ENCODE peak calls at places on chromosomes 5 and 9, in ten cellular contexts. K is CD8-positive, alpha-beta T cell; Q is T47D; O is stimulated activated CD4-positive, alpha-beta T cell treated with anti-CD3 and anti-CD28 coated beads, Interleukin-1b, Interleukin-23, amount 100 ng/mL, for 4 hours; W is Calu3; T is thoracic aorta; Y is choroid plexus epithelial cell; D is HuH-7.5; J is iPS DF 19.7; S is activated T-cell treated with anti-CD3 and anti-CD28 coated beads for 24 hours. N is an unnamed sample.

GRCh38 chr5:81852277-81853004 is 101.5 kb upstream of the SSBP2 start:
- DNase-seq in Q (peak), J (peak), K (no peak), W (no peak), S (no peak), O (no peak), D (no peak), Y (peak), T (no peak), N (peak)

GRCh38 chr5:68251386-68251785 is 35.8 kb downstream of the PIK3R1 start:
- DNase-seq in K (peak), D (no peak), S (peak), J (no peak), W (no peak), T (no peak), Y (peak), Q (no peak), O (peak), N (peak)

GRCh38 chr9:137397675-137398423 is 25.1 kb downstream of the EXD3 start:
- DNase-seq in D (no peak), J (no peak), O (no peak), S (peak), W (no peak), Q (no peak), K (no peak), Y (no peak), T (no peak), N (no peak)

GRCh38 chr9:133029994-133030316 is 842 bp upstream of the GTF3C5 start:
- DNase-seq in Q (no peak), Y (no peak), O (no peak), D (no peak), W (no peak), T (no peak), S (no peak), K (no peak), J (no peak), N (no peak)

GRCh38 chr5:79876510-79876909 is 114.6 kb downstream of the MTX3 start:
- DNase-seq in J (no peak), K (no peak), O (no peak), W (no peak), S (no peak), Q (no peak), Y (no peak), T (no peak), D (no peak), N (no peak)

GRCh38 chr5:144017631-144018030 is 152.8 kb downstream of the YIPF5 start:
- DNase-seq in D (no peak), Y (no peak), S (no peak), K (no peak), T (no peak), O (no peak), W (no peak), J (no peak), Q (no peak), N (no peak)

GRCh38 chr5:173278172-173278571 is 43.2 kb upstream of the NKX2-5 start:
- DNase-seq in O (no peak), D (no peak), W (no peak), J (no peak), Y (no peak), K (no peak), S (no peak), T (no peak), Q (no peak), N (peak)

GRCh38 chr5:90606539-90606938 is 47.9 kb downstream of the ADGRV1 start:
- DNase-seq in J (no peak), D (no peak), Y (peak), W (peak), T (no peak), O (no peak), S (no peak), K (no peak), Q (peak), N (no peak)

GRCh38 chr9:127113540-127113928 is 8.9 kb downstream of the ANGPTL2 start:
- DNase-seq in S (no peak), D (no peak), J (no peak), T (no peak), K (no peak), O (no peak), Q (no peak), W (no peak), Y (no peak), N (no peak)

GRCh38 chr5:112929336-112930081 is 7.5 kb upstream of the REEP5 start:
- DNase-seq in Q (peak), W (no peak), S (no peak), K (no peak), J (no peak), T (no peak), O (no peak), Y (no peak), D (no peak), N (no peak)

GRCh38 chr5:151151793-151152192 is 5.8 kb downstream of the ANXA6 start:
- DNase-seq in S (peak), J (no peak), Y (peak), D (no peak), W (no peak), Q (no peak), K (no peak), T (no peak), O (no peak), N (peak)

GRCh38 chr5:149151717-149152116 is 10.4 kb downstream of the ABLIM3 start:
- DNase-seq in K (no peak), W (no peak), D (no peak), O (no peak), T (no peak), S (no peak), Y (no peak), J (no peak), Q (peak), N (no peak)

GRCh38 chr9:18605763-18606162 is 131.8 kb downstream of the ADAMTSL1 start:
- DNase-seq in J (no peak), K (no peak), S (no peak), Q (no peak), Y (peak), O (no peak), W (no peak), D (no peak), T (no peak), N (no peak)

GRCh38 chr5:163631846-163632245 is 126.4 kb downstream of the MAT2B start:
- DNase-seq in S (no peak), K (no peak), Y (no peak), W (no peak), T (no peak), D (no peak), J (no peak), O (no peak), Q (no peak), N (no peak)

GRCh38 chr9:97397220-97397619 is 14.7 kb upstream of the TDRD7 start:
- DNase-seq in O (no peak), Q (no peak), K (no peak), D (no peak), W (no peak), Y (no peak), J (no peak), S (no peak), T (no peak), N (no peak)

GRCh38 chr9:114155967-114156294 is 594 bp downstream of the COL27A1 start:
- DNase-seq in W (no peak), T (no peak), S (no peak), K (no peak), D (no peak), Y (no peak), J (no peak), Q (no peak), O (no peak), N (no peak)

GRCh38 chr9:123225374-123225813 is 43.0 kb downstream of the STRBP start:
- DNase-seq in Q (peak), K (peak), T (no peak), J (peak), S (peak), Y (peak), O (peak), D (peak), W (peak), N (no peak)

GRCh38 chr9:119951591-119951990 is 582.4 kb upstream of the BRINP1 start:
- DNase-seq in Q (no peak), S (no peak), D (no peak), J (no peak), W (no peak), O (no peak), T (no peak), K (no peak), Y (no peak), N (no peak)

GRCh38 chr9:83024501-83025125 is 38.3 kb downstream of the RASEF start:
- DNase-seq in J (no peak), T (no peak), D (no peak), Y (peak), K (no peak), W (no peak), Q (no peak), O (no peak), S (no peak), N (no peak)

GRCh38 chr5:150118561-150119229 is 32.3 kb upstream of the CSF1R start:
- DNase-seq in Q (no peak), T (no peak), Y (peak), O (no peak), K (no peak), J (no peak), W (no peak), S (no peak), D (no peak), N (no peak)

GRCh38 chr9:95092321-95093072 is 225.0 kb downstream of the FANCC start:
- DNase-seq in Y (peak), S (no peak), J (no peak), W (peak), Q (peak), O (no peak), D (no peak), K (no peak), T (no peak), N (no peak)

GRCh38 chr5:91212336-91213092 is 170.6 kb downstream of the ARRDC3 start:
- DNase-seq in W (no peak), S (no peak), T (no peak), Q (no peak), Y (peak), D (no peak), J (no peak), K (no peak), O (no peak), N (no peak)

GRCh38 chr5:165622864-165623536 is 2117.6 kb downstream of the MAT2B start:
- DNase-seq in O (no peak), S (no peak), J (no peak), Y (no peak), T (no peak), D (no peak), Q (peak), W (no peak), K (no peak), N (no peak)

GRCh38 chr5:13987843-13988464 is 43.5 kb upstream of the DNAH5 start:
- DNase-seq in O (no peak), T (no peak), J (no peak), Q (peak), S (peak), K (no peak), Y (peak), W (peak), D (peak), N (no peak)

GRCh38 chr5:45205403-45205961 is 396.7 kb downstream of the MRPS30 start:
- DNase-seq in O (no peak), S (no peak), T (no peak), W (no peak), J (peak), D (no peak), K (no peak), Y (no peak), Q (no peak), N (no peak)

GRCh38 chr9:108057421-108058136 is 568.0 kb upstream of the KLF4 start:
- DNase-seq in K (no peak), J (no peak), T (no peak), D (no peak), Y (peak), S (no peak), O (no peak), W (peak), Q (peak), N (no peak)

GRCh38 chr9:94014066-94014654 is 59.0 kb upstream of the BARX1 start:
- DNase-seq in D (peak), Y (peak), T (no peak), S (no peak), K (no peak), W (no peak), Q (peak), J (no peak), O (no peak), N (no peak)

GRCh38 chr5:38433160-38433861 is 123.1 kb downstream of the LIFR start:
- DNase-seq in T (no peak), Q (no peak), Y (peak), W (no peak), K (no peak), J (no peak), O (no peak), S (no peak), D (no peak), N (no peak)

GRCh38 chr5:76622973-76623596 is at the start of gene F2RL2:
- DNase-seq in S (no peak), Q (no peak), Y (peak), W (no peak), D (peak), T (no peak), O (no peak), J (no peak), K (no peak), N (no peak)

GRCh38 chr5:40667171-40667663 is 12.5 kb upstream of the PTGER4 start:
- DNase-seq in Q (no peak), S (no peak), D (no peak), K (no peak), J (no peak), W (no peak), O (no peak), Y (no peak), T (no peak), N (no peak)

GRCh38 chr5:38831909-38832308 is 13.9 kb upstream of the OSMR start:
- DNase-seq in D (no peak), K (no peak), J (no peak), S (no peak), O (no peak), W (no peak), Y (peak), T (no peak), Q (peak), N (no peak)

GRCh38 chr5:76209297-76209696 is 126.1 kb downstream of the SV2C start:
- DNase-seq in O (no peak), K (no peak), J (no peak), Y (no peak), Q (no peak), S (no peak), T (no peak), D (no peak), W (no peak), N (no peak)

GRCh38 chr5:1445313-1445894 is at the start of gene SLC6A3:
- DNase-seq in Y (peak), S (peak), D (no peak), O (peak), W (no peak), K (no peak), T (no peak), Q (no peak), J (no peak), N (peak)

GRCh38 chr5:96995419-96995818 is 59.5 kb downstream of the LNPEP start:
- DNase-seq in D (no peak), W (no peak), O (no peak), T (no peak), S (no peak), J (no peak), Y (no peak), K (no peak), Q (no peak), N (no peak)

N was measured in left lung.